ENCODE peak calls at places on chromosomes 16 and 17, in five cellular contexts. L, B, R, H and W are unnamed samples.

GRCh38 chr16:87801679-87802300 is 36.0 kb upstream of the KLHDC4 start:
- DNase-seq in L (no peak), H (no peak), R (no peak), B (no peak), W (no peak)

GRCh38 chr16:73993878-73994277 is 302.7 kb upstream of the PSMD7 start:
- DNase-seq in R (no peak), B (no peak), L (no peak), H (no peak), W (no peak)

GRCh38 chr17:32878211-32878610 is 1.3 kb upstream of the MYO1D start:
- DNase-seq in R (no peak), H (no peak), L (no peak), B (peak; percentile 77), W (no peak)

GRCh38 chr17:67559381-67559966 is 158.3 kb upstream of the NOL11 start:
- DNase-seq in R (no peak), H (no peak), L (no peak), B (peak; percentile 2), W (no peak)

GRCh38 chr17:74970395-74970794 is 2.2 kb downstream of the HID1 start:
- DNase-seq in R (no peak), L (no peak), B (no peak), H (no peak), W (no peak)

GRCh38 chr17:71878998-71879397 is 241.8 kb upstream of the SOX9 start:
- DNase-seq in H (no peak), R (no peak), B (no peak), L (no peak), W (no peak)

GRCh38 chr16:68072038-68072695 is 13.0 kb upstream of the NFATC3 start:
- DNase-seq in R (no peak), B (peak; percentile 86), H (no peak), L (no peak), W (no peak)

GRCh38 chr17:44005865-44006580 is 1.6 kb downstream of the NAGS start:
- DNase-seq in L (no peak), H (peak; percentile 56), R (peak; percentile 28), B (no peak), W (peak; percentile 46)

GRCh38 chr17:64028874-64029464 is 8.5 kb upstream of the ICAM2 start:
- DNase-seq in R (peak; percentile 61), H (peak; percentile 72), B (peak; percentile 72), L (peak; percentile 74), W (peak; percentile 87)

GRCh38 chr16:83942815-83943515 is 10.1 kb upstream of the OSGIN1 start:
- DNase-seq in B (no peak), R (no peak), H (no peak), L (no peak), W (no peak)

GRCh38 chr16:77723108-77723514 is 797 bp downstream of the NUDT7 start:
- DNase-seq in L (peak; percentile 61), H (no peak), R (peak; percentile 3), B (peak; percentile 23), W (peak; percentile 14)

GRCh38 chr16:25235991-25236390 is 19.2 kb downstream of the AQP8 start:
- DNase-seq in H (no peak), R (no peak), B (no peak), L (no peak), W (no peak)

GRCh38 chr17:1022278-1023024 is 25.5 kb downstream of the TIMM22 start:
- DNase-seq in L (no peak), H (no peak), B (no peak), R (no peak), W (no peak)

GRCh38 chr16:77600555-77600954 is 121.8 kb upstream of the NUDT7 start:
- DNase-seq in B (no peak), H (no peak), R (no peak), L (no peak), W (no peak)

GRCh38 chr16:8655184-8655717 is 19.2 kb upstream of the ABAT start:
- DNase-seq in L (no peak), H (peak; percentile 70), B (peak; percentile 66), R (no peak), W (peak; percentile 66)

GRCh38 chr17:69111794-69112193 is 29.9 kb downstream of the ABCA6 start:
- DNase-seq in B (no peak), H (no peak), L (no peak), R (no peak), W (no peak)

GRCh38 chr16:6753553-6753952 is 579.1 kb upstream of the RBFOX1 start:
- DNase-seq in L (peak; percentile 67), R (no peak), B (no peak), H (no peak), W (no peak)

GRCh38 chr16:20851601-20852000 is 45.3 kb downstream of the REXO5 start:
- DNase-seq in B (peak; percentile 93), L (no peak), R (no peak), H (no peak), W (no peak)

GRCh38 chr16:4309833-4310266 is 6.0 kb upstream of the GLIS2 start:
- DNase-seq in R (no peak), L (no peak), B (no peak), H (peak; percentile 72), W (peak; percentile 72)

GRCh38 chr16:57732011-57732410 is 3.6 kb upstream of the KATNB1 start:
- DNase-seq in L (no peak), B (peak; percentile 61), H (no peak), R (no peak), W (no peak)

GRCh38 chr17:73520369-73520761 is 123.9 kb downstream of the SDK2 start:
- DNase-seq in H (no peak), B (no peak), L (no peak), R (no peak), W (no peak)

GRCh38 chr17:45759761-45760160 is 24.4 kb upstream of the CRHR1 start:
- DNase-seq in H (no peak), L (no peak), B (no peak), R (no peak), W (no peak)

GRCh38 chr17:41338961-41339485 is 11.6 kb downstream of the KRT33A start:
- DNase-seq in B (peak; percentile 55), R (no peak), H (peak; percentile 56), L (no peak), W (peak; percentile 47)

GRCh38 chr16:67936876-67937605 is 391 bp upstream of the PSMB10 start:
- DNase-seq in B (peak; percentile 68), H (peak; percentile 86), R (peak; percentile 66), L (peak; percentile 48), W (peak; percentile 92)

GRCh38 chr17:40895106-40895730 is 10.2 kb upstream of the KRT20 start:
- DNase-seq in R (no peak), B (no peak), L (no peak), H (no peak), W (no peak)

GRCh38 chr17:19306160-19307111 is 56.1 kb downstream of the B9D1 start:
- DNase-seq in R (no peak), L (no peak), B (no peak), H (peak; percentile 6), W (peak; percentile 65)

GRCh38 chr17:67602974-67603373 is 114.8 kb upstream of the NOL11 start:
- DNase-seq in B (peak; percentile 45), R (peak; percentile 25), L (peak; percentile 68), H (peak; percentile 46), W (peak; percentile 72)

GRCh38 chr17:60720763-60721531 is 43.3 kb downstream of the BCAS3 start:
- DNase-seq in L (peak; percentile 60), R (no peak), H (peak; percentile 31), B (peak; percentile 62), W (peak; percentile 57)

GRCh38 chr17:76888661-76889060 is 20.5 kb downstream of the MGAT5B start:
- DNase-seq in B (no peak), L (no peak), H (no peak), R (no peak), W (no peak)

GRCh38 chr17:81082177-81083073 is 47.5 kb downstream of the BAIAP2 start:
- DNase-seq in R (no peak), L (no peak), B (no peak), H (no peak), W (no peak)

GRCh38 chr17:16909887-16910286 is 62.0 kb downstream of the TNFRSF13B start:
- DNase-seq in R (no peak), L (no peak), B (no peak), H (no peak), W (no peak)

GRCh38 chr17:7361906-7362305 is 7.0 kb downstream of the TMEM95 start:
- DNase-seq in R (no peak), B (no peak), L (no peak), H (no peak), W (no peak)

GRCh38 chr17:75634376-75634740 is 1.1 kb downstream of the SMIM5 start:
- DNase-seq in L (no peak), B (no peak), R (no peak), H (no peak), W (no peak)

GRCh38 chr17:38560503-38561318 is 45.0 kb downstream of the SRCIN1 start:
- DNase-seq in B (peak; percentile 27), R (no peak), L (peak; percentile 79), H (no peak), W (peak; percentile 40)